ENCODE peak calls at places on chromosome 9, in six cellular contexts. A is right cardiac atrium, Z is GM23248, K is OCI-LY7, J is trophoblast cell, T is left lung. W is an unnamed sample.

GRCh38 chr9:72542917-72543316 is 21.5 kb downstream of the TMC1 start:
- DNase-seq in J (no peak), K (no peak), T (no peak), Z (no peak), A (no peak), W (no peak)

GRCh38 chr9:93061791-93062299 is 3.3 kb downstream of the SUSD3 start:
- DNase-seq in K (peak), Z (no peak), J (peak), T (peak), A (no peak), W (no peak)

GRCh38 chr9:69748304-69748703 is 11.5 kb downstream of the PTAR1 start:
- DNase-seq in A (no peak), T (no peak), K (no peak), J (no peak), Z (no peak), W (no peak)

GRCh38 chr9:121857941-121858340 is 206.5 kb downstream of the DAB2IP start:
- DNase-seq in Z (no peak), K (no peak), J (no peak), T (no peak), A (no peak), W (no peak)

GRCh38 chr9:37374892-37375291 is 47.6 kb upstream of the GRHPR start:
- DNase-seq in J (no peak), Z (no peak), K (peak), T (no peak), A (no peak), W (no peak)

GRCh38 chr9:75170898-75171360 is 82.6 kb downstream of the OSTF1 start:
- DNase-seq in J (peak), Z (no peak), K (no peak), T (no peak), A (no peak), W (no peak)

GRCh38 chr9:81035171-81035570 is 654.2 kb downstream of the TLE1 start:
- DNase-seq in J (no peak), A (no peak), T (no peak), Z (peak), K (no peak), W (no peak)

GRCh38 chr9:124342946-124343485 is 72.2 kb downstream of the PSMB7 start:
- DNase-seq in Z (peak), K (no peak), A (peak), J (no peak), T (peak), W (peak)

GRCh38 chr9:114030364-114030763 is 47.7 kb downstream of the AMBP start:
- DNase-seq in A (no peak), T (no peak), K (no peak), J (no peak), Z (peak), W (no peak)

GRCh38 chr9:79976501-79977444 is 405.0 kb downstream of the TLE4 start:
- DNase-seq in A (peak), Z (no peak), T (peak), J (peak), K (no peak), W (no peak)

GRCh38 chr9:112280904-112281303 is 52.5 kb downstream of the PTBP3 start:
- DNase-seq in J (no peak), Z (no peak), K (no peak), A (no peak), T (no peak), W (no peak)

GRCh38 chr9:18675973-18676372 is 202.0 kb downstream of the ADAMTSL1 start:
- DNase-seq in J (no peak), Z (no peak), K (no peak), T (no peak), A (no peak), W (no peak)

GRCh38 chr9:35070823-35071813 is 1.3 kb downstream of the VCP start:
- DNase-seq in T (no peak), A (no peak), J (peak), Z (peak), K (peak), W (no peak)

GRCh38 chr9:108322326-108323098 is 533.3 kb downstream of the ACTL7B start:
- DNase-seq in A (no peak), Z (peak), J (no peak), K (no peak), T (no peak), W (no peak)

GRCh38 chr9:80188579-80188978 is 616.8 kb downstream of the TLE4 start:
- DNase-seq in J (no peak), A (no peak), Z (no peak), T (no peak), K (peak), W (no peak)

DNA sequence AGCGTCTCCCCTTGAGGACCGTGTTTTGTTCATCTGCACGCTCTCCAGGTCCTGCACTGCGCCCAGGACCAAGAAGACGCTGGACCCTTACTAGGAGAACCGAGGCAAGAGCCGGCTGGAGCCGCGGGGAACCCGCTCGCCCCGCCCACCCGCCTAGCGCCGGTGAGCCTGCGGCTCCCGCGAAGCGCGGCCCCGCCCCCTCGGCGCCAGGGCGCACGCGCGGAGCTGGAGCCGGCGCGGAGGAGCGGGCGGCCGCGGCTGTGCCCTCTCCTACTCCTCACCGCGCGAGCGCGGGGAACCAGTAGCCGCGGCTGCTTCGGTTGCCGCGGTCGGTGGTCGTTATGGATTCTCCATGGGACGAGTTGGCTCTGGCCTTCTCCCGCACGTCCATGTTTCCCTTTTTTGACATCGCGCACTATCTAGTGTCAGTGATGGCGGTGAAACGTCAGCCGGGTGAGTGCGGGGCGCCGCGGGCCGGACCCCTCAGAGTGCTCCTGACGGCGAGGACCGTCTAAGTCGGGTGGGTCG is at the start of gene TMEM38B:
- DNase-seq in J (peak), Z (peak), A (peak), T (peak), K (peak), W (peak)
- H3K4me3 ChIP-seq in J (peak), Z (peak), A (peak), T (peak), K (peak), W (peak)

GRCh38 chr9:130432796-130433167 is 12.0 kb upstream of the ASS1 start:
- DNase-seq in A (peak), J (peak), K (no peak), Z (no peak), T (no peak), W (no peak)
- H3K4me3 ChIP-seq in A (no peak), J (no peak), K (no peak), Z (peak), T (no peak), W (no peak)

DNA sequence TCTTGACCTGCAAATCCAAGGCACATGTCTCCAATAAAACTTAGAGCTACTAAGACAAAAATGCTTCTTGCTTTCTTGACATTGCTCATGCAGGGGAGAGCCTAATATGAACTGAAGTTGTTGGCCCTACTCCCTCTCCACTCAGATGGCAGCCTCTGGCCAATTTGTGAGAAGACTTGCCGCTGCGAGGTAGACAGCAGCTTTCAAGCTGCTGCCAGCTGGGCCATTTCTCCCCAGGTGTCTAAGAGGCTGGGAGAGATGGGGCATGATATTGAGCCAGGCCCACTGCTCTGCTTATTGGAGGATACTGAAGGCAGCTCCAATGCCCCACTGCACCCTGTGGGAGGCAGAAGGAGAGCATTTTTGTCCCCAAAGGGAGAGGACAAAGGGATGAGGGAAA is 380.5 kb downstream of the RASEF start:
- DNase-seq in T (no peak), Z (no peak), K (no peak), J (no peak), A (no peak), W (no peak)
- H3K4me3 ChIP-seq in T (no peak), Z (no peak), K (no peak), J (no peak), A (no peak), W (no peak)

DNA sequence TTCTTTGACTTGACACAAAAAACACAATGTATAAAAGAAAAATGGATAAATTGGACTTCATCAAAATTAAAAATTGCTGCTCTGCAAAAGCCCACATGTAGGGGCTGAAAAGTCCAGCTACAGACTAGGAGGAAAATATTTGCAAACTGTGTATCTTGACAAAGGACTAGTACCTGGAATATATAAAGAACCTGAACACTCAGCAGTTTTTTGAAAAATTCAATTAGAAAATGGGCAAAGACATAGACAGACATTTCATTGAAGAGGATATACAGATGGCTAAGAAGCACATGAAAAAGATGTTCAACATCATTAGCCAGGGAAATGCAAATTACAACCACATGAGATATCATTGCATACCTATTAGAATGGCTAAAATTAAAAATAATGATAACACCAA is 18.5 kb upstream of the TAL2 start:
- DNase-seq in A (no peak), J (no peak), Z (no peak), T (no peak), K (no peak), W (no peak)
- H3K4me3 ChIP-seq in A (no peak), J (no peak), Z (no peak), T (no peak), K (no peak), W (no peak)

GRCh38 chr9:134367796-134368490 is 41.7 kb downstream of the RXRA start:
- DNase-seq in Z (no peak), A (no peak), T (no peak), J (peak), K (no peak), W (no peak)
- H3K4me3 ChIP-seq in Z (no peak), A (no peak), T (no peak), J (no peak), K (no peak), W (no peak)

DNA sequence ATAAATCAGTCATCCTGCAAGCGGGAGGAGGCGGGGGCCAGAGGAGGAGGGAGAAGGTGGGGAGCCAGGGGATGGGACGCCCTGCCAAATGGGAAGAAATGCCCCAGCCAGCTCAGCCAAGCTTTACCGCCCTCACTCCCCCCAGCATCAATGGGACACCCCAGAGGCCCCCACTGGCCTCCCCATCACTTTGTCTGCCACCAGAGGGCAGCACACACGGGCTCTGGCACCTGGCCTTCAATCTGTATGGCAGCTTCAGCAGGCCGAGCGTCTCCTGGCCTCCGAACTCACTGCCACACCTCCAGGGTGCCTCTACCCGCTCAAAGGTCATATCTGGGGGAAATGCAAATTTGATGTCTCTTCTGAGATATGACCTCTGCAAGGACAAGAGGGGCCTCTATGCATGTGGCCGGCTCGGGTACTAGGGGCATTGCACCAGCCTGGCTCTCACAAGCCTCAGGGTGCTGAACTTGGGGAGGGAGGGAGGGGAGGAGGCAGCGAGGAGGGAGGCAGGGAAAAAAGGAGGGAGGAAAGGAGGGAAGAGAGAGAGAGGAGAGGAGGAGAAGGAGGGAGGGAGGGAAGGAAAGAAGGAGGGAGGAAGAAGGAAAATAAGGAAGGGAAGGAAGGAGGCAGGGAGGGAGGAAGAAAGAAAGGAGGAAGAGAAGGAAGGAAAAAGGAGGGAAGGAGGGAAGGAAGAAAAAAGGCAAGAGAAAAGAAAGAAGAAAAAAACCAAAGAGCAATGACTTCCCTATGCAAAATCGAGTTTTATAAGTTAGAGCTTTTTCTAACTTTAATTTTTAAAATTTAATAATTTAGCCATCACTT is 656 bp upstream of the GFI1B start:
- DNase-seq in K (peak), T (no peak), A (peak), J (peak), Z (peak), W (no peak)
- H3K4me3 ChIP-seq in K (no peak), T (no peak), A (no peak), J (no peak), Z (no peak), W (no peak)

GRCh38 chr9:88574993-88575392 is 40.0 kb downstream of the NXNL2 start:
- DNase-seq in K (no peak), T (no peak), Z (peak), A (no peak), J (peak), W (no peak)

GRCh38 chr9:88577256-88577655 is 42.3 kb downstream of the NXNL2 start:
- DNase-seq in Z (no peak), T (no peak), J (no peak), A (no peak), K (no peak), W (no peak)

GRCh38 chr9:88578486-88579362 is 43.7 kb downstream of the NXNL2 start:
- DNase-seq in A (peak), Z (peak), T (peak), K (peak), J (peak), W (peak)

GRCh38 chr9:88579363-88579715 is 44.4 kb downstream of the NXNL2 start:
- DNase-seq in A (no peak), J (no peak), K (no peak), Z (no peak), T (no peak), W (no peak)

DNA sequence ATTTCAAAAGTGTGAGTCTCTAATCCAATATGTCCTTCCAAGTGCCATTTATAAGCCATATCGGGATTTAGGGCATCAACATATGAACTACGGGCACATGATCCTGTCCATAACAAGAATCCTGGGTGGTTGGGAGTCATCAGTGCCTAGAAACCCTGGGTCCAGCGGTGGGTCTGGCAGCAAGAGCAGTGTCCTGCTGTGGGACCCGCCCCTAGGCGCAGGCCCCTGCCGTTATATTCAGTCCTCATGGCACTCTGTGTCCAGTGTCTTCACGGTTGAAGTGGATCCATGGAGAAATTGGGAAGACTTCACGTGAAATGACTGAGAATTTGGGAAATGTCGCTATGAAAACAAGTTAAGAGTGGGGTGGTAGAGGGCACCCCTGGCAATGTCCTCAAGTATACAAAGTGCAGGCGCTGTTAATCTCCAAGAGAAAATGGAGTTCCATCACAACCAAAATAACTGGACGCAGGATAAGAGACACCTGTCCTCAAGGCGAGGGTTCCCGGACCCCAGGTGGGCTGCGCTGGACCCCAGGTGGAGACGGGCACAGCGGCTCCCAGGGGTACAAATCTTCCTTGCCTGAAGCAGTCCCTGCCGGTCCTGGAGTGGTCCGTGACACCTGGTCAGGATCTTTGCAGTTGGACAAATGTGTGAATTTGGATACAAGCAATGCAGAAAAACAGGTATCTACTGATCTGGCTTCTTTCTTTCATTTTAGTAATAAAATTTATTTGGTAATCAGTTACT is 42.9 kb downstream of the NXNL2 start:
- DNase-seq in Z (no peak), T (peak), A (no peak), K (no peak), J (no peak), W (no peak)
- H3K4me3 ChIP-seq in Z (peak), T (no peak), A (no peak), K (no peak), J (no peak), W (no peak)

DNA sequence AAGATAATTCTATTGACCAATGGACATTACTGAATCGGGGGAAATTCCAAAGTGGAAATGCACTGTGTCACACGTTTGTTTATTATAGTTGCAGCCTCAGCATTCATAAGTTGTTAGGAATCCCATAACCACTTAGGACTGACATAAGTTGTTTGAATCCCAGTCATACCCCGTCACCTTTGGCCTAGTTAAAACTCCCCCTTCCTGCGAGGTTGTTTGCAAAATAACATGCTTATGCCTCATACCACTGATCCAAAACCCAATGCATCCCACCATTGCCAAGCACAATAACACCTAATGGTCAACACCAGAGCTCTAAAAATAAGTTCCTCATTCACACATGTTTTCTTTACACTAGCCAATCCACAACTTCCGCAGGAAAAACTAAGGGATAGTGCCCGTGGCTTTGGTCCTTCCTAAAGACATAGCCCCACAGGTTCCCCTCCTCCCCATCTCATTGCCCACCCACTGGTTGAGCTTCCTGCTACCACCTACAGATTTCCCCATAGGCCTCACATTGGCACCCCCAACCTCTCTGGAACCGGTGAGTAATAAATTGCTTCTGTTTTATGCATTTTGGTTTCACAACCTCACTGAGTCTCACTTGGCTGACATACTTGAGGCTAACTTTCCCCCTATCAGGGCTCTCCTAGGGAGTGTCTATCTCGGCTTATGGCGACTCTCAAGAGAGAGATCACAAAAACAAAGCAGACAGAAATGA is 42.3 kb upstream of the MUSK start:
- DNase-seq in K (no peak), J (no peak), Z (peak), T (no peak), A (no peak), W (no peak)
- H3K4me3 ChIP-seq in K (no peak), J (no peak), Z (peak), T (no peak), A (no peak), W (no peak)